ENCODE peak calls at places on chromosomes 5 and 9, in six cellular contexts. A, H, D, X, V and C are unnamed samples. For H3K4me1, the result is how much of the 10 kb centered on the place peaks cover.

GRCh38 chr9:72278959-72279358 is 86.0 kb downstream of the ZFAND5 start:
- DNase-seq in X (no peak), A (no peak), H (peak), V (no peak), D (no peak), C (no peak)

GRCh38 chr5:41182666-41183065 is 30.7 kb downstream of the C6 start:
- DNase-seq in D (no peak), V (no peak), X (no peak), A (no peak), H (no peak), C (no peak)

GRCh38 chr5:42772265-42772993 is 15.8 kb downstream of the CCDC152 start:
- DNase-seq in X (no peak), V (no peak), H (no peak), D (no peak), A (no peak), C (peak)

GRCh38 chr9:81979196-81979595 is 9.4 kb upstream of the SPATA31D1 start:
- DNase-seq in D (no peak), A (no peak), H (no peak), V (no peak), X (no peak), C (no peak)

GRCh38 chr5:136064510-136064909 is 35.7 kb downstream of the TGFBI start:
- DNase-seq in A (no peak), D (no peak), X (no peak), H (no peak), V (no peak), C (no peak)

GRCh38 chr5:55052383-55052931 is 28.4 kb downstream of the GZMK start:
- DNase-seq in H (no peak), V (no peak), A (no peak), D (no peak), X (no peak), C (no peak)

GRCh38 chr9:74499111-74499601 is 2.0 kb downstream of the RORB start:
- DNase-seq in A (peak), H (no peak), V (no peak), D (no peak), X (no peak), C (no peak)

GRCh38 chr9:137956688-137957385 is 79.3 kb downstream of the CACNA1B start:
- DNase-seq in X (no peak), D (no peak), H (no peak), A (no peak), V (no peak), C (no peak)

GRCh38 chr5:140152610-140152999 is 22.4 kb upstream of the CYSTM1 start:
- DNase-seq in V (no peak), D (no peak), X (no peak), H (no peak), A (no peak), C (no peak)

GRCh38 chr9:120289990-120290925 is 289.7 kb downstream of the CDK5RAP2 start:
- DNase-seq in A (no peak), D (no peak), X (no peak), V (peak), H (no peak), C (no peak)

GRCh38 chr9:8717146-8717545 is 917.6 kb upstream of the DMAC1 start:
- DNase-seq in A (no peak), H (no peak), V (no peak), X (no peak), D (no peak), C (no peak)

GRCh38 chr9:81389569-81389993 is 299.8 kb downstream of the TLE1 start:
- DNase-seq in A (no peak), H (no peak), X (no peak), D (no peak), V (peak), C (peak)

GRCh38 chr9:4262735-4263141 is 37.1 kb downstream of the GLIS3 start:
- DNase-seq in D (no peak), X (no peak), A (no peak), H (no peak), V (peak), C (no peak)

GRCh38 chr9:1709347-1709746 is 305.8 kb upstream of the SMARCA2 start:
- DNase-seq in A (no peak), D (no peak), X (no peak), V (no peak), H (no peak), C (no peak)

GRCh38 chr5:93226202-93226735 is 354.8 kb downstream of the NR2F1-AS1 start:
- DNase-seq in X (no peak), A (no peak), V (no peak), H (no peak), D (no peak), C (no peak)

GRCh38 chr9:133120343-133121199 is 469 bp downstream of the RALGDS start:
- DNase-seq in V (no peak), X (no peak), A (no peak), D (no peak), H (peak), C (no peak)

GRCh38 chr5:21159526-21160059 is 1171.6 kb upstream of the CDH18 start:
- DNase-seq in A (no peak), X (no peak), H (no peak), V (no peak), D (no peak), C (no peak)

GRCh38 chr5:91381774-91382492 is 1.2 kb downstream of the ARRDC3 start:
- DNase-seq in V (peak), H (peak), A (peak), X (peak), D (peak), C (peak)

GRCh38 chr9:99118782-99119466 is 14.0 kb downstream of the TGFBR1 start:
- DNase-seq in X (no peak), H (peak), D (no peak), V (no peak), A (no peak), C (no peak)

GRCh38 chr5:154176191-154176590 is 14.3 kb upstream of the GALNT10 start:
- DNase-seq in D (no peak), V (peak), X (no peak), A (no peak), H (no peak), C (no peak)

GRCh38 chr5:16888694-16889124 is 47.4 kb downstream of the MYO10 start:
- DNase-seq in D (no peak), H (no peak), X (no peak), V (no peak), A (no peak), C (no peak)

GRCh38 chr5:89313804-89314588 is 431.0 kb upstream of the MEF2C start:
- DNase-seq in V (peak), D (no peak), X (no peak), H (peak), A (peak), C (no peak)

GRCh38 chr5:158313027-158313738 is 454.2 kb upstream of the CLINT1 start:
- DNase-seq in H (no peak), X (no peak), A (no peak), V (no peak), D (no peak), C (no peak)

GRCh38 chr5:55324815-55325418 is 17.1 kb downstream of the MTREX start:
- DNase-seq in X (no peak), A (no peak), D (no peak), H (peak), V (peak), C (no peak)

GRCh38 chr5:32482193-32482592 is 37.7 kb upstream of the ZFR start:
- DNase-seq in H (no peak), A (no peak), X (no peak), D (no peak), V (no peak), C (no peak)

DNA sequence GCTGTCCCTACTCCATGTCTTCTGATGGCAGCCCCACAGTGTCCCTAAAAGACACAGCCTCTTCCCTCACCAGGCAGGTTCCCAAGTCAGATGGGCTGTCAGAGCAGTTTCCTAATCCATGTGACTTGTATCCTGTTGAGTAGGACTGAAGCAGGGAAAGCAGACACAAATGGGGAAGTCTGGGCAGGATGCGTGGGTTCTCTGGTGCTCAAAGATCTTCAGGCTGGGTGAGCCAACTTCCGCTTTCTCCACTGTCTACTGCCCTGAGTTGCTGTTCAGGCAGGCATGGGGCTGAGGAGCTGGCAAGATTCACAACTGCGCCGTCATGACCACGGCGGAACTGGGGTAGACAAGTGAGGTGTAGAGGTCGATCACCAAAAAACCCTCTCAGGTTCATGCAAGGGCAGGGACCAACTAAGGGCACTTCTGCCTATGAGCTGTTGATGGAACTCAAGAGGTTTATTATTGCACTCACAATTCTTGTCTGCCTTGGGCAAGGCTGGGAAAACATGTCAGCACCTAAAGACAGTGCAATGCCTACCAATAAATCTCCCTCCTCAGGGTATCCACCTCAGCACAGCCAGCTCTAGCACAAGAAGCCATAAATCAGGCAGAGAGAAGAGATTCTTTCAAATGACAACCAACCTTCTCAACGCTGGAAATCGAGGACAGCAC is 83.4 kb downstream of the RAPGEF1 start:
- DNase-seq in H (peak), V (no peak), D (peak), A (no peak), X (peak), C (peak)
- H3K4me1 ChIP-seq in H (under half), V (under half), D (under half), A (under half), X (half or more), C (half or more)

GRCh38 chr9:130663258-130664171 is 879 bp upstream of the PRDM12 start:
- DNase-seq in A (no peak), H (no peak), V (peak), X (no peak), D (no peak), C (no peak)

GRCh38 chr9:130662927-130663257 is 1.5 kb upstream of the PRDM12 start:
- DNase-seq in H (no peak), D (no peak), X (no peak), V (no peak), A (no peak), C (no peak)

GRCh38 chr9:130665431-130666392 is 1.3 kb downstream of the PRDM12 start:
- DNase-seq in D (no peak), X (no peak), H (no peak), A (no peak), V (no peak), C (no peak)

GRCh38 chr9:130665029-130665430 is 636 bp downstream of the PRDM12 start:
- DNase-seq in X (no peak), V (no peak), H (no peak), D (no peak), A (no peak), C (no peak)

DNA sequence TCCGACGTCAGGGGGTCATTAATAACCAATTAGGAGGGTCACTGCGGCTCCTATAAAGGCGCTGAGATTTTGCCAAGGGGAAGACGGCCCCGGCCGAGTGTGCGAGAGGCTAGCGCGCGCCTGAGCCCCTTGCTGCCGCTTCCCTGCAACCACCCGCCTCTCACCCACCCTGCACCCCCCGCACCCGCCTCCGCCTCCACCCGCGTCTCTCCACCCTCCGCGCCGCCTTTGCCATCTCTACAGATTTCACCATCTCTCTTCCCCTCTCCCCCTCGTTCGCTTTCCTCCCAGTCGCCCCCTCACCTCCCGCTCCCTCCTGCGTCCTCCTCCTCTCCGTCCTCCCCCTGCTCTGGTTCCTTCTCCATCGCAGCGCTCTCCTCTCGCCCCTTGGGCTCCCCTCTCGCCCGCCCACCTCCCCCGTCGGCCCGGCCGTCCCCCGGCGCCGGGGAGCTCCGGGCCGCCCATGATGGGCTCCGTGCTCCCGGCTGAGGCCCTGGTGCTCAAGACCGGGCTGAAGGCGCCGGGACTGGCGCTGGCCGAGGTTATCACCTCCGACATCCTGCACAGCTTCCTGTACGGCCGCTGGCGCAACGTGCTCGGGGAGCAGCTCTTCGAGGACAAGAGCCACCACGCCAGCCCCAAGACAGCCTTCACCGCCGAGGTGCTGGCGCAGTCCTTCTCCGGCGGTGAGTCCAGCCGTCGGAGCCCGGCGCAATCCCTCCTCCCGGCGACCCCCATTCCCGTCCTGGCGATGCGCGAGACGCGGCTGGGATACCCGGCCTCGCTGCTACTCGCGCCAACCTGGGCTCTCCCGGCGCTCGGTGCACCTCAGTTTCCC is at the start of gene PRDM12:
- DNase-seq in V (peak), A (no peak), H (no peak), X (no peak), D (no peak), C (no peak)
- H3K4me3 ChIP-seq in V (no peak), A (no peak), H (no peak), X (peak), D (peak), C (peak)

DNA sequence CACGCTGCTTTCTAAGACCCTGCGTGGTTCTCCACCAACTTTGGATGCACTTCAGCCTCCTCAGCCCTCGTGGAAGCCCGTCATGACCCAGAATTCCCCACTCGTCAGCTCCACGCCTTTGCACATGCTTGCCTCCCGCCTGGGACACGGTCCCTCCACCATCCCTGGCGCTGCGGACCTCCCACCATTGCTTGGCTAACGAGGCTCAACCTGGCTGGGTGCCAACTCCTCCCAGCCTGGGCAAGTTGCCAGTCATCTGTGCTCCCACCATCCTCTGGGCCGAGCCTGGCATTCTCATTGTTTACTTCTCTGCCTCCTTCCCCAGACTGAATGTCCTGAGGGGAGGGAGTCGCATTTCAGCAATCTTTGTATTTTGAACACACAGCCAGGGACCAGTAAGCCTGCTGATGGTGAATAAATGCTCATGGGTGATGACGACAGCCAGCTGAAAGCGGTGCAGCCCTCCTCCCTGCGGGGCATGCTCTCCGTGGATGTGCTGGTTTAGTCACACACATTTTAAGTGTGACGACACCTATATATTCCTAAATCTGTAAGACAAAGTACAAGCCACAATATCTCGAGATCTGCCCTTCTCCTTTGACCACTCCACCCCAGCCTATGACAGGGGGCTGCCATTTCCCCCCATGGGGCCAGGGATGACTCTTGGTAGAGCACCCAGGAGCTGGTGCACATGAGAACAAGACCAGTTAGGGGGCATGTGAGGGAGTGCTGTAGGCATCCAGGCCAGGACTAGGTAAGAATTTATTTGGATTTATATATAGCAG is 37.6 kb downstream of the ANKRD33B start:
- DNase-seq in X (peak), H (no peak), V (peak), A (peak), D (peak), C (peak)
- H3K4me1 ChIP-seq in X (under half), H (under half), V (under half), A (under half), D (under half), C (under half)

DNA sequence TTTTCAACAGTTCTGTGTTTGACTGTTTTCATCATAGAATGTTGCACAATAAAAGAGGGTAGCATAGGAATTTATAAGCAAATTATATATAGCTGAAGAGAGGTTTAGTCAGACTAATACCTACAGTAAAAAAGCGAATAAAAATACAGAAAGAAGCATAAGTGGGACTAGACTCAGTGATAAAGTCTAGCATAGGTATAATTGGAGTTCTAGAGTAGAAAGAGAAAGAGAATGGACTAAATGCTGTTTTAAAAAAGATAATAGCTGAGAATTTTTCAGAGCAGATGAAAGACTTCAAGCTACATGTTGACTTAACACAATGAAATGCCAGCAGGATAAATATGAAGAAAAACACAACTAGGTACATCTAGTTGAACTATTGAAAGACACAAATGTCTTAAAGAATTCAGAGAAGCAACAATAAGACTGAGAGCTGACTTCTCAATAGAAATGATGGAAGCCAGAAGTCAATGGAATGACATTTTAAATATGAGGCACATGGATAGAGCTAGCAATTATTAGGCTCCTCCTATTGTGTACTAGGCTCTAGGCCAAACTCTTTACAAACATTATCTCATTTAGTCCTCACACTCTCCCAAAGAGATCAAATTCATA is 573.9 kb downstream of the ZNF608 start:
- DNase-seq in A (no peak), X (no peak), D (no peak), V (no peak), H (no peak), C (no peak)
- H3K4me3 ChIP-seq in A (no peak), X (no peak), D (no peak), V (no peak), H (no peak), C (no peak)

GRCh38 chr5:147805030-147805454 is 22.5 kb upstream of the JAKMIP2 start:
- DNase-seq in D (no peak), H (peak), V (no peak), A (no peak), X (no peak), C (peak)
- H3K4me1 ChIP-seq in D (under half), H (under half), V (under half), A (under half), X (under half), C (under half)

DNA sequence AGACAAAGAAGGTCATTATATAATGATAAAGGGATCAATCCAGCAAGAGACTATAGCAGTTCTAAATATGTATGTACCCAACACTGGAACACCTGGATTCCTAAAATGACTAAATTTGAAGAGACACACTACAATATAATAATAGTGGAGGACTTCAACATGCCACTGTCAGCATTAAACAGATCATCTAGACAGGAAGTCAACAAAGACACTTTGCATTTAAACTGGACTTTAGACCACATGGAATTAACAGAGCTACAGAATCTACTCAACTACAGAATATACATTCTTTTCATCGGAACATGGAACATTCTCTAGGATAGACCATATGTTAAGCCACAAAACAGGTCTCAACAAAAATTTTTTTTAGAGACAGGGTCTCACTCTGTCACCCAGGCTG is 58.3 kb upstream of the TLX3 start:
- DNase-seq in X (no peak), A (no peak), H (no peak), V (no peak), D (no peak), C (no peak)
- H3K4me3 ChIP-seq in X (no peak), A (no peak), H (no peak), V (no peak), D (no peak), C (no peak)

GRCh38 chr9:94847486-94847885 is 121.0 kb downstream of the AOPEP start:
- DNase-seq in H (no peak), D (no peak), X (no peak), V (peak), A (no peak), C (no peak)
- H3K4me1 ChIP-seq in H (under half), D (under half), X (under half), V (under half), A (under half), C (under half)

GRCh38 chr9:92424340-92424739 is at the start of gene OMD:
- DNase-seq in V (peak), D (no peak), A (no peak), X (no peak), H (no peak), C (no peak)

GRCh38 chr9:92429866-92430265 is 5.6 kb upstream of the OMD start:
- DNase-seq in D (no peak), A (no peak), H (no peak), V (no peak), X (no peak), C (no peak)

GRCh38 chr9:92426501-92426900 is 2.2 kb upstream of the OMD start:
- DNase-seq in A (no peak), V (no peak), X (no peak), H (no peak), D (no peak), C (no peak)

GRCh38 chr9:92422611-92423010 is 1.7 kb downstream of the OMD start:
- DNase-seq in D (no peak), X (no peak), A (no peak), H (no peak), V (no peak), C (no peak)

GRCh38 chr9:92425578-92425977 is 1.3 kb upstream of the OMD start:
- DNase-seq in X (no peak), A (no peak), D (no peak), V (peak), H (no peak), C (no peak)
- H3K4me3 ChIP-seq in X (no peak), A (no peak), D (no peak), V (no peak), H (no peak), C (no peak)